ENCODE peak calls at places on chromosomes 11 and 22, in five cellular contexts. One of them, this sample, is unnamed.

GRCh38 chr11:13010737-13011342 is 1.7 kb downstream of the RASSF10 start:
- DNase-seq in mesothelial cell of epicardium: no peak
- DNase-seq in activated T-helper 1 cell treated with anti-CD3 and anti-CD28 coated beads, Interleukin-12 subunit alpha, Interleukin-12 subunit beta, Interleukin-2, Interleukin-4 antibody, amounts not matched to agents 30 ng/mL and 10 ng/mL and 1 ng/mL, durations not matched to agents 14 hours and 24 hours and 36 hours: no peak
- DNase-seq in hepatocyte: peak; percentile 34
- DNase-seq in osteocyte: no peak
- DNase-seq in this sample: peak; percentile 17

GRCh38 chr11:65553301-65554001 is 4.7 kb downstream of the LTBP3 start:
- DNase-seq in osteocyte: no peak
- DNase-seq in hepatocyte: no peak
- DNase-seq in activated T-helper 1 cell treated with anti-CD3 and anti-CD28 coated beads, Interleukin-12 subunit alpha, Interleukin-12 subunit beta, Interleukin-2, Interleukin-4 antibody, amounts not matched to agents 30 ng/mL and 10 ng/mL and 1 ng/mL, durations not matched to agents 14 hours and 24 hours and 36 hours: peak; percentile 77
- DNase-seq in mesothelial cell of epicardium: no peak
- DNase-seq in this sample: no peak

GRCh38 chr11:128048121-128048520 is 539.2 kb downstream of the ETS1 start:
- DNase-seq in hepatocyte: no peak
- DNase-seq in mesothelial cell of epicardium: no peak
- DNase-seq in activated T-helper 1 cell treated with anti-CD3 and anti-CD28 coated beads, Interleukin-12 subunit alpha, Interleukin-12 subunit beta, Interleukin-2, Interleukin-4 antibody, amounts not matched to agents 30 ng/mL and 10 ng/mL and 1 ng/mL, durations not matched to agents 14 hours and 24 hours and 36 hours: no peak
- DNase-seq in osteocyte: no peak
- DNase-seq in this sample: no peak

GRCh38 chr11:15665368-15665871 is 550.7 kb downstream of the INSC start:
- DNase-seq in hepatocyte: peak; percentile 57
- DNase-seq in mesothelial cell of epicardium: no peak
- DNase-seq in activated T-helper 1 cell treated with anti-CD3 and anti-CD28 coated beads, Interleukin-12 subunit alpha, Interleukin-12 subunit beta, Interleukin-2, Interleukin-4 antibody, amounts not matched to agents 30 ng/mL and 10 ng/mL and 1 ng/mL, durations not matched to agents 14 hours and 24 hours and 36 hours: no peak
- DNase-seq in osteocyte: peak; percentile 21
- DNase-seq in this sample: no peak

GRCh38 chr11:842370-843002 is at the start of the genes POLR2L and TSPAN4:
- DNase-seq in osteocyte: peak; percentile 94
- DNase-seq in activated T-helper 1 cell treated with anti-CD3 and anti-CD28 coated beads, Interleukin-12 subunit alpha, Interleukin-12 subunit beta, Interleukin-2, Interleukin-4 antibody, amounts not matched to agents 30 ng/mL and 10 ng/mL and 1 ng/mL, durations not matched to agents 14 hours and 24 hours and 36 hours: peak; percentile 82
- DNase-seq in hepatocyte: peak; percentile 96
- DNase-seq in mesothelial cell of epicardium: peak; percentile 83
- DNase-seq in this sample: peak; percentile 94

GRCh38 chr11:94183886-94184264 is 55.2 kb downstream of the PANX1 start:
- DNase-seq in osteocyte: no peak
- DNase-seq in mesothelial cell of epicardium: peak; percentile 34
- DNase-seq in hepatocyte: peak; percentile 81
- DNase-seq in activated T-helper 1 cell treated with anti-CD3 and anti-CD28 coated beads, Interleukin-12 subunit alpha, Interleukin-12 subunit beta, Interleukin-2, Interleukin-4 antibody, amounts not matched to agents 30 ng/mL and 10 ng/mL and 1 ng/mL, durations not matched to agents 14 hours and 24 hours and 36 hours: no peak
- DNase-seq in this sample: peak; percentile 23

GRCh38 chr22:40653361-40653760 is 16.8 kb upstream of the MRTFA start:
- DNase-seq in activated T-helper 1 cell treated with anti-CD3 and anti-CD28 coated beads, Interleukin-12 subunit alpha, Interleukin-12 subunit beta, Interleukin-2, Interleukin-4 antibody, amounts not matched to agents 30 ng/mL and 10 ng/mL and 1 ng/mL, durations not matched to agents 14 hours and 24 hours and 36 hours: no peak
- DNase-seq in osteocyte: no peak
- DNase-seq in mesothelial cell of epicardium: no peak
- DNase-seq in hepatocyte: no peak
- DNase-seq in this sample: no peak

GRCh38 chr22:20834206-20834605 is 24.4 kb downstream of the PI4KA start:
- DNase-seq in activated T-helper 1 cell treated with anti-CD3 and anti-CD28 coated beads, Interleukin-12 subunit alpha, Interleukin-12 subunit beta, Interleukin-2, Interleukin-4 antibody, amounts not matched to agents 30 ng/mL and 10 ng/mL and 1 ng/mL, durations not matched to agents 14 hours and 24 hours and 36 hours: no peak
- DNase-seq in mesothelial cell of epicardium: no peak
- DNase-seq in hepatocyte: no peak
- DNase-seq in osteocyte: no peak
- DNase-seq in this sample: no peak

GRCh38 chr22:35205956-35206355 is 51.3 kb upstream of the HMGXB4 start:
- DNase-seq in activated T-helper 1 cell treated with anti-CD3 and anti-CD28 coated beads, Interleukin-12 subunit alpha, Interleukin-12 subunit beta, Interleukin-2, Interleukin-4 antibody, amounts not matched to agents 30 ng/mL and 10 ng/mL and 1 ng/mL, durations not matched to agents 14 hours and 24 hours and 36 hours: no peak
- DNase-seq in hepatocyte: peak; percentile 18
- DNase-seq in mesothelial cell of epicardium: no peak
- DNase-seq in osteocyte: no peak
- DNase-seq in this sample: no peak

GRCh38 chr11:103091024-103091423 is 936 bp downstream of the DCUN1D5 start:
- DNase-seq in hepatocyte: peak; percentile 14
- DNase-seq in activated T-helper 1 cell treated with anti-CD3 and anti-CD28 coated beads, Interleukin-12 subunit alpha, Interleukin-12 subunit beta, Interleukin-2, Interleukin-4 antibody, amounts not matched to agents 30 ng/mL and 10 ng/mL and 1 ng/mL, durations not matched to agents 14 hours and 24 hours and 36 hours: no peak
- DNase-seq in mesothelial cell of epicardium: no peak
- DNase-seq in osteocyte: no peak
- DNase-seq in this sample: no peak

GRCh38 chr11:115869780-115870431 is 365.7 kb upstream of the CADM1 start:
- DNase-seq in osteocyte: no peak
- DNase-seq in hepatocyte: peak; percentile 58
- DNase-seq in activated T-helper 1 cell treated with anti-CD3 and anti-CD28 coated beads, Interleukin-12 subunit alpha, Interleukin-12 subunit beta, Interleukin-2, Interleukin-4 antibody, amounts not matched to agents 30 ng/mL and 10 ng/mL and 1 ng/mL, durations not matched to agents 14 hours and 24 hours and 36 hours: no peak
- DNase-seq in mesothelial cell of epicardium: no peak
- DNase-seq in this sample: peak; percentile 71

GRCh38 chr11:66848671-66849500 is 5.6 kb downstream of the RCE1 start:
- DNase-seq in activated T-helper 1 cell treated with anti-CD3 and anti-CD28 coated beads, Interleukin-12 subunit alpha, Interleukin-12 subunit beta, Interleukin-2, Interleukin-4 antibody, amounts not matched to agents 30 ng/mL and 10 ng/mL and 1 ng/mL, durations not matched to agents 14 hours and 24 hours and 36 hours: no peak
- DNase-seq in osteocyte: no peak
- DNase-seq in hepatocyte: no peak
- DNase-seq in mesothelial cell of epicardium: no peak
- DNase-seq in this sample: no peak

GRCh38 chr11:62013266-62014157 is 46.1 kb upstream of the FTH1 start:
- DNase-seq in osteocyte: peak; percentile 89
- DNase-seq in hepatocyte: no peak
- DNase-seq in mesothelial cell of epicardium: no peak
- DNase-seq in activated T-helper 1 cell treated with anti-CD3 and anti-CD28 coated beads, Interleukin-12 subunit alpha, Interleukin-12 subunit beta, Interleukin-2, Interleukin-4 antibody, amounts not matched to agents 30 ng/mL and 10 ng/mL and 1 ng/mL, durations not matched to agents 14 hours and 24 hours and 36 hours: no peak
- DNase-seq in this sample: no peak

GRCh38 chr11:65262775-65263174 is 1.0 kb downstream of the POLA2 start:
- DNase-seq in mesothelial cell of epicardium: no peak
- DNase-seq in hepatocyte: no peak
- DNase-seq in activated T-helper 1 cell treated with anti-CD3 and anti-CD28 coated beads, Interleukin-12 subunit alpha, Interleukin-12 subunit beta, Interleukin-2, Interleukin-4 antibody, amounts not matched to agents 30 ng/mL and 10 ng/mL and 1 ng/mL, durations not matched to agents 14 hours and 24 hours and 36 hours: no peak
- DNase-seq in osteocyte: no peak
- DNase-seq in this sample: no peak

GRCh38 chr11:47003180-47003877 is 66.8 kb downstream of the CSTPP1 start:
- DNase-seq in hepatocyte: no peak
- DNase-seq in osteocyte: no peak
- DNase-seq in activated T-helper 1 cell treated with anti-CD3 and anti-CD28 coated beads, Interleukin-12 subunit alpha, Interleukin-12 subunit beta, Interleukin-2, Interleukin-4 antibody, amounts not matched to agents 30 ng/mL and 10 ng/mL and 1 ng/mL, durations not matched to agents 14 hours and 24 hours and 36 hours: no peak
- DNase-seq in mesothelial cell of epicardium: no peak
- DNase-seq in this sample: no peak

GRCh38 chr11:61010466-61011238 is 39.2 kb downstream of the CD6 start:
- DNase-seq in activated T-helper 1 cell treated with anti-CD3 and anti-CD28 coated beads, Interleukin-12 subunit alpha, Interleukin-12 subunit beta, Interleukin-2, Interleukin-4 antibody, amounts not matched to agents 30 ng/mL and 10 ng/mL and 1 ng/mL, durations not matched to agents 14 hours and 24 hours and 36 hours: no peak
- DNase-seq in hepatocyte: no peak
- DNase-seq in osteocyte: no peak
- DNase-seq in mesothelial cell of epicardium: no peak
- DNase-seq in this sample: no peak

GRCh38 chr11:36817336-36817965 is 219.4 kb upstream of the RAG2 start:
- DNase-seq in activated T-helper 1 cell treated with anti-CD3 and anti-CD28 coated beads, Interleukin-12 subunit alpha, Interleukin-12 subunit beta, Interleukin-2, Interleukin-4 antibody, amounts not matched to agents 30 ng/mL and 10 ng/mL and 1 ng/mL, durations not matched to agents 14 hours and 24 hours and 36 hours: no peak
- DNase-seq in osteocyte: no peak
- DNase-seq in hepatocyte: peak; percentile 7
- DNase-seq in mesothelial cell of epicardium: no peak
- DNase-seq in this sample: no peak

GRCh38 chr11:112723676-112724075 is 237.5 kb upstream of the NCAM1 start:
- DNase-seq in osteocyte: no peak
- DNase-seq in hepatocyte: no peak
- DNase-seq in mesothelial cell of epicardium: no peak
- DNase-seq in activated T-helper 1 cell treated with anti-CD3 and anti-CD28 coated beads, Interleukin-12 subunit alpha, Interleukin-12 subunit beta, Interleukin-2, Interleukin-4 antibody, amounts not matched to agents 30 ng/mL and 10 ng/mL and 1 ng/mL, durations not matched to agents 14 hours and 24 hours and 36 hours: no peak
- DNase-seq in this sample: no peak

GRCh38 chr11:33478111-33478573 is 221.0 kb downstream of the HIPK3 start:
- DNase-seq in osteocyte: no peak
- DNase-seq in mesothelial cell of epicardium: no peak
- DNase-seq in activated T-helper 1 cell treated with anti-CD3 and anti-CD28 coated beads, Interleukin-12 subunit alpha, Interleukin-12 subunit beta, Interleukin-2, Interleukin-4 antibody, amounts not matched to agents 30 ng/mL and 10 ng/mL and 1 ng/mL, durations not matched to agents 14 hours and 24 hours and 36 hours: no peak
- DNase-seq in hepatocyte: peak; percentile 23
- DNase-seq in this sample: no peak

GRCh38 chr11:21412652-21413383 is 743.4 kb downstream of the NELL1 start:
- DNase-seq in hepatocyte: no peak
- DNase-seq in mesothelial cell of epicardium: no peak
- DNase-seq in osteocyte: no peak
- DNase-seq in activated T-helper 1 cell treated with anti-CD3 and anti-CD28 coated beads, Interleukin-12 subunit alpha, Interleukin-12 subunit beta, Interleukin-2, Interleukin-4 antibody, amounts not matched to agents 30 ng/mL and 10 ng/mL and 1 ng/mL, durations not matched to agents 14 hours and 24 hours and 36 hours: no peak
- DNase-seq in this sample: no peak

GRCh38 chr22:37623075-37624016 is 14.7 kb downstream of the GGA1 start:
- DNase-seq in activated T-helper 1 cell treated with anti-CD3 and anti-CD28 coated beads, Interleukin-12 subunit alpha, Interleukin-12 subunit beta, Interleukin-2, Interleukin-4 antibody, amounts not matched to agents 30 ng/mL and 10 ng/mL and 1 ng/mL, durations not matched to agents 14 hours and 24 hours and 36 hours: peak; percentile 58
- DNase-seq in osteocyte: peak; percentile 90
- DNase-seq in mesothelial cell of epicardium: no peak
- DNase-seq in hepatocyte: peak; percentile 83
- DNase-seq in this sample: peak; percentile 86

GRCh38 chr11:18590573-18590972 is 2.0 kb upstream of the UEVLD start:
- DNase-seq in hepatocyte: no peak
- DNase-seq in mesothelial cell of epicardium: no peak
- DNase-seq in osteocyte: no peak
- DNase-seq in activated T-helper 1 cell treated with anti-CD3 and anti-CD28 coated beads, Interleukin-12 subunit alpha, Interleukin-12 subunit beta, Interleukin-2, Interleukin-4 antibody, amounts not matched to agents 30 ng/mL and 10 ng/mL and 1 ng/mL, durations not matched to agents 14 hours and 24 hours and 36 hours: no peak
- DNase-seq in this sample: no peak

GRCh38 chr22:38262051-38262795 is 10.6 kb downstream of the TMEM184B start:
- DNase-seq in hepatocyte: no peak
- DNase-seq in mesothelial cell of epicardium: no peak
- DNase-seq in osteocyte: no peak
- DNase-seq in activated T-helper 1 cell treated with anti-CD3 and anti-CD28 coated beads, Interleukin-12 subunit alpha, Interleukin-12 subunit beta, Interleukin-2, Interleukin-4 antibody, amounts not matched to agents 30 ng/mL and 10 ng/mL and 1 ng/mL, durations not matched to agents 14 hours and 24 hours and 36 hours: peak; percentile 14
- DNase-seq in this sample: peak; percentile 73

GRCh38 chr11:67368621-67369020 is 4.8 kb downstream of the CLCF1 start:
- DNase-seq in activated T-helper 1 cell treated with anti-CD3 and anti-CD28 coated beads, Interleukin-12 subunit alpha, Interleukin-12 subunit beta, Interleukin-2, Interleukin-4 antibody, amounts not matched to agents 30 ng/mL and 10 ng/mL and 1 ng/mL, durations not matched to agents 14 hours and 24 hours and 36 hours: no peak
- DNase-seq in osteocyte: no peak
- DNase-seq in mesothelial cell of epicardium: no peak
- DNase-seq in hepatocyte: no peak
- DNase-seq in this sample: no peak

GRCh38 chr11:72352859-72353551 is 81.3 kb downstream of the CLPB start:
- DNase-seq in hepatocyte: peak; percentile 75
- DNase-seq in osteocyte: no peak
- DNase-seq in mesothelial cell of epicardium: no peak
- DNase-seq in activated T-helper 1 cell treated with anti-CD3 and anti-CD28 coated beads, Interleukin-12 subunit alpha, Interleukin-12 subunit beta, Interleukin-2, Interleukin-4 antibody, amounts not matched to agents 30 ng/mL and 10 ng/mL and 1 ng/mL, durations not matched to agents 14 hours and 24 hours and 36 hours: no peak
- DNase-seq in this sample: peak; percentile 45

GRCh38 chr11:26231252-26231661 is 100.7 kb upstream of the ANO3 start:
- DNase-seq in hepatocyte: no peak
- DNase-seq in mesothelial cell of epicardium: no peak
- DNase-seq in osteocyte: no peak
- DNase-seq in activated T-helper 1 cell treated with anti-CD3 and anti-CD28 coated beads, Interleukin-12 subunit alpha, Interleukin-12 subunit beta, Interleukin-2, Interleukin-4 antibody, amounts not matched to agents 30 ng/mL and 10 ng/mL and 1 ng/mL, durations not matched to agents 14 hours and 24 hours and 36 hours: no peak
- DNase-seq in this sample: no peak

GRCh38 chr11:75734491-75735180 is 17.0 kb downstream of the MOGAT2 start:
- DNase-seq in activated T-helper 1 cell treated with anti-CD3 and anti-CD28 coated beads, Interleukin-12 subunit alpha, Interleukin-12 subunit beta, Interleukin-2, Interleukin-4 antibody, amounts not matched to agents 30 ng/mL and 10 ng/mL and 1 ng/mL, durations not matched to agents 14 hours and 24 hours and 36 hours: no peak
- DNase-seq in hepatocyte: peak; percentile 81
- DNase-seq in mesothelial cell of epicardium: no peak
- DNase-seq in osteocyte: no peak
- DNase-seq in this sample: no peak

GRCh38 chr11:44759743-44760476 is 33.1 kb downstream of the TSPAN18 start:
- DNase-seq in hepatocyte: no peak
- DNase-seq in mesothelial cell of epicardium: no peak
- DNase-seq in osteocyte: no peak
- DNase-seq in activated T-helper 1 cell treated with anti-CD3 and anti-CD28 coated beads, Interleukin-12 subunit alpha, Interleukin-12 subunit beta, Interleukin-2, Interleukin-4 antibody, amounts not matched to agents 30 ng/mL and 10 ng/mL and 1 ng/mL, durations not matched to agents 14 hours and 24 hours and 36 hours: no peak
- DNase-seq in this sample: no peak

GRCh38 chr22:48445113-48445827 is 1382.4 kb downstream of the BRD1 start:
- DNase-seq in activated T-helper 1 cell treated with anti-CD3 and anti-CD28 coated beads, Interleukin-12 subunit alpha, Interleukin-12 subunit beta, Interleukin-2, Interleukin-4 antibody, amounts not matched to agents 30 ng/mL and 10 ng/mL and 1 ng/mL, durations not matched to agents 14 hours and 24 hours and 36 hours: no peak
- DNase-seq in mesothelial cell of epicardium: no peak
- DNase-seq in hepatocyte: no peak
- DNase-seq in osteocyte: no peak
- DNase-seq in this sample: no peak

GRCh38 chr11:23078289-23078971 is 218.2 kb upstream of the CCDC179 start:
- DNase-seq in hepatocyte: no peak
- DNase-seq in activated T-helper 1 cell treated with anti-CD3 and anti-CD28 coated beads, Interleukin-12 subunit alpha, Interleukin-12 subunit beta, Interleukin-2, Interleukin-4 antibody, amounts not matched to agents 30 ng/mL and 10 ng/mL and 1 ng/mL, durations not matched to agents 14 hours and 24 hours and 36 hours: no peak
- DNase-seq in mesothelial cell of epicardium: no peak
- DNase-seq in osteocyte: no peak
- DNase-seq in this sample: peak; percentile 15

GRCh38 chr11:64726211-64726641 is 3.2 kb upstream of the NRXN2 start:
- DNase-seq in osteocyte: no peak
- DNase-seq in mesothelial cell of epicardium: no peak
- DNase-seq in hepatocyte: no peak
- DNase-seq in activated T-helper 1 cell treated with anti-CD3 and anti-CD28 coated beads, Interleukin-12 subunit alpha, Interleukin-12 subunit beta, Interleukin-2, Interleukin-4 antibody, amounts not matched to agents 30 ng/mL and 10 ng/mL and 1 ng/mL, durations not matched to agents 14 hours and 24 hours and 36 hours: no peak
- DNase-seq in this sample: no peak

GRCh38 chr11:57501951-57502350 is 13.6 kb downstream of the SLC43A1 start:
- DNase-seq in mesothelial cell of epicardium: no peak
- DNase-seq in hepatocyte: no peak
- DNase-seq in osteocyte: no peak
- DNase-seq in activated T-helper 1 cell treated with anti-CD3 and anti-CD28 coated beads, Interleukin-12 subunit alpha, Interleukin-12 subunit beta, Interleukin-2, Interleukin-4 antibody, amounts not matched to agents 30 ng/mL and 10 ng/mL and 1 ng/mL, durations not matched to agents 14 hours and 24 hours and 36 hours: no peak
- DNase-seq in this sample: no peak

GRCh38 chr22:42084874-42085273 is 5.4 kb downstream of the SMDT1 start:
- DNase-seq in hepatocyte: no peak
- DNase-seq in osteocyte: no peak
- DNase-seq in activated T-helper 1 cell treated with anti-CD3 and anti-CD28 coated beads, Interleukin-12 subunit alpha, Interleukin-12 subunit beta, Interleukin-2, Interleukin-4 antibody, amounts not matched to agents 30 ng/mL and 10 ng/mL and 1 ng/mL, durations not matched to agents 14 hours and 24 hours and 36 hours: no peak
- DNase-seq in mesothelial cell of epicardium: no peak
- DNase-seq in this sample: no peak

GRCh38 chr11:95337175-95337957 is 106.4 kb upstream of the SESN3 start:
- DNase-seq in mesothelial cell of epicardium: no peak
- DNase-seq in activated T-helper 1 cell treated with anti-CD3 and anti-CD28 coated beads, Interleukin-12 subunit alpha, Interleukin-12 subunit beta, Interleukin-2, Interleukin-4 antibody, amounts not matched to agents 30 ng/mL and 10 ng/mL and 1 ng/mL, durations not matched to agents 14 hours and 24 hours and 36 hours: peak; percentile 41
- DNase-seq in hepatocyte: peak; percentile 52
- DNase-seq in osteocyte: no peak
- DNase-seq in this sample: peak; percentile 57

GRCh38 chr11:12120031-12121008 is 9.9 kb downstream of the MICAL2 start:
- DNase-seq in activated T-helper 1 cell treated with anti-CD3 and anti-CD28 coated beads, Interleukin-12 subunit alpha, Interleukin-12 subunit beta, Interleukin-2, Interleukin-4 antibody, amounts not matched to agents 30 ng/mL and 10 ng/mL and 1 ng/mL, durations not matched to agents 14 hours and 24 hours and 36 hours: no peak
- DNase-seq in osteocyte: no peak
- DNase-seq in mesothelial cell of epicardium: no peak
- DNase-seq in hepatocyte: no peak
- DNase-seq in this sample: no peak